ENCODE peak calls at places on chromosomes 1 and 21, in nine cellular contexts. H, E, C, U, O, V, R, Q and B are unnamed samples.

GRCh38 chr1:87137342-87137739 is 191.3 kb upstream of the LMO4 start:
- DNase-seq in R (no peak), H (no peak), E (no peak), U (no peak), C (no peak), O (no peak), Q (no peak), V (no peak), B (no peak)

GRCh38 chr1:3469849-3470649 is 15.6 kb downstream of the ARHGEF16 start:
- DNase-seq in H (no peak), Q (no peak), C (no peak), R (no peak), O (no peak), U (no peak), E (no peak), V (no peak), B (no peak)

GRCh38 chr1:225454733-225455132 is 26.9 kb upstream of the LBR start:
- DNase-seq in V (no peak), R (peak), Q (peak), E (peak), O (peak), H (no peak), U (peak), C (peak), B (peak)

GRCh38 chr1:199272690-199273089 is 633.9 kb downstream of the PTPRC start:
- DNase-seq in V (no peak), Q (peak), U (no peak), E (peak), H (no peak), R (no peak), O (peak), C (peak), B (peak)

GRCh38 chr1:222787746-222788145 is 27.1 kb upstream of the DISP1 start:
- DNase-seq in R (no peak), E (no peak), H (no peak), O (no peak), V (no peak), U (no peak), C (no peak), Q (no peak), B (no peak)

GRCh38 chr21:43364851-43365424 is 62.0 kb downstream of the SIK1 start:
- DNase-seq in V (no peak), U (no peak), E (no peak), H (no peak), C (no peak), R (no peak), O (no peak), Q (no peak), B (no peak)

GRCh38 chr1:248924696-248925532 is 18.9 kb downstream of the PGBD2 start:
- DNase-seq in R (peak), Q (no peak), E (peak), V (no peak), C (peak), U (peak), H (peak), O (peak), B (peak)

GRCh38 chr1:179298952-179299351 is 5.4 kb downstream of the SOAT1 start:
- DNase-seq in Q (no peak), E (peak), U (peak), H (peak), O (no peak), R (peak), C (no peak), V (no peak), B (no peak)

GRCh38 chr21:46391773-46392172 is 66.9 kb upstream of the DIP2A start:
- DNase-seq in H (no peak), V (no peak), U (no peak), O (no peak), Q (no peak), R (no peak), E (no peak), C (no peak), B (no peak)

GRCh38 chr1:203268901-203269653 is 36.2 kb upstream of the BTG2 start:
- DNase-seq in O (peak), Q (peak), U (peak), R (no peak), H (peak), C (peak), E (peak), V (no peak), B (peak)

GRCh38 chr1:246753670-246754535 is 29.7 kb downstream of the SCCPDH start:
- DNase-seq in H (peak), U (peak), Q (peak), E (peak), R (peak), V (peak), C (peak), O (peak), B (peak)

GRCh38 chr1:94721240-94721639 is 98.9 kb upstream of the SLC44A3 start:
- DNase-seq in O (no peak), V (no peak), H (no peak), C (no peak), E (peak), R (no peak), Q (no peak), U (no peak), B (no peak)

GRCh38 chr1:201038537-201038936 is 15.0 kb upstream of the KIF21B start:
- DNase-seq in O (no peak), H (no peak), Q (no peak), E (no peak), U (no peak), C (no peak), V (no peak), R (no peak), B (no peak)

GRCh38 chr1:233470738-233471499 is 143.0 kb upstream of the KCNK1 start:
- DNase-seq in V (no peak), Q (no peak), R (no peak), H (no peak), E (no peak), C (no peak), O (no peak), U (no peak), B (no peak)

GRCh38 chr21:45259206-45259795 is 28.4 kb downstream of the POFUT2 start:
- DNase-seq in U (no peak), E (no peak), Q (no peak), O (no peak), R (no peak), V (peak), C (no peak), H (no peak), B (no peak)

GRCh38 chr1:221815660-221816059 is 73.8 kb upstream of the DUSP10 start:
- DNase-seq in Q (no peak), C (no peak), H (no peak), R (no peak), E (no peak), O (no peak), V (no peak), U (no peak), B (no peak)

GRCh38 chr1:174397261-174397660 is 50.5 kb upstream of the GPR52 start:
- DNase-seq in U (no peak), E (no peak), Q (no peak), V (no peak), R (no peak), H (no peak), C (no peak), O (no peak), B (no peak)

GRCh38 chr1:246583448-246584185 is 17.4 kb downstream of the CNST start:
- DNase-seq in C (no peak), Q (no peak), R (no peak), V (no peak), U (no peak), E (no peak), H (no peak), O (no peak), B (no peak)

GRCh38 chr1:41419584-41420295 is 58.5 kb downstream of the FOXO6 start:
- DNase-seq in O (peak), V (no peak), U (no peak), Q (no peak), C (no peak), H (no peak), R (no peak), E (no peak), B (no peak)

GRCh38 chr1:224450956-224451350 is 16.4 kb upstream of the WDR26 start:
- DNase-seq in R (no peak), V (no peak), Q (no peak), O (peak), E (no peak), H (no peak), U (no peak), C (no peak), B (no peak)